ENCODE peak calls at places on chromosome 4, in six cellular contexts. One of them, this sample, is unnamed.

GRCh38 chr4:55745014-55745413 is 74.6 kb upstream of the EXOC1L start:
- DNase-seq in HCEC 1CT: no peak
- DNase-seq in NCI-H82: no peak
- DNase-seq in activated CD4-positive, alpha-beta T cell treated with anti-CD3 and anti-CD28 coated beads, Interleukin-2, amount 50 U/mL, for 1 hour: no peak
- DNase-seq in SK-MEL-5: no peak
- DNase-seq in OCI-M1: no peak
- DNase-seq in this sample: no peak

GRCh38 chr4:98626350-98626749 is 32.1 kb downstream of the TSPAN5 start:
- DNase-seq in HCEC 1CT: peak
- DNase-seq in NCI-H82: peak
- DNase-seq in activated CD4-positive, alpha-beta T cell treated with anti-CD3 and anti-CD28 coated beads, Interleukin-2, amount 50 U/mL, for 1 hour: no peak
- DNase-seq in SK-MEL-5: no peak
- DNase-seq in OCI-M1: no peak
- DNase-seq in this sample: no peak

GRCh38 chr4:112523764-112524505 is 8.0 kb upstream of the NEUROG2 start:
- DNase-seq in HCEC 1CT: no peak
- DNase-seq in NCI-H82: peak
- DNase-seq in activated CD4-positive, alpha-beta T cell treated with anti-CD3 and anti-CD28 coated beads, Interleukin-2, amount 50 U/mL, for 1 hour: peak
- DNase-seq in SK-MEL-5: peak
- DNase-seq in OCI-M1: peak
- DNase-seq in this sample: peak

GRCh38 chr4:69689530-69690111 is 36.6 kb upstream of the UGT2A1 start:
- DNase-seq in HCEC 1CT: no peak
- DNase-seq in NCI-H82: peak
- DNase-seq in activated CD4-positive, alpha-beta T cell treated with anti-CD3 and anti-CD28 coated beads, Interleukin-2, amount 50 U/mL, for 1 hour: no peak
- DNase-seq in SK-MEL-5: peak
- DNase-seq in OCI-M1: peak
- DNase-seq in this sample: peak

GRCh38 chr4:184648220-184649025 is 824 bp downstream of the CASP3 start:
- DNase-seq in HCEC 1CT: peak
- DNase-seq in NCI-H82: peak
- DNase-seq in activated CD4-positive, alpha-beta T cell treated with anti-CD3 and anti-CD28 coated beads, Interleukin-2, amount 50 U/mL, for 1 hour: peak
- DNase-seq in SK-MEL-5: peak
- DNase-seq in OCI-M1: peak
- DNase-seq in this sample: peak

GRCh38 chr4:845233-845835 is 19.4 kb upstream of the CPLX1 start:
- DNase-seq in HCEC 1CT: peak
- DNase-seq in NCI-H82: peak
- DNase-seq in activated CD4-positive, alpha-beta T cell treated with anti-CD3 and anti-CD28 coated beads, Interleukin-2, amount 50 U/mL, for 1 hour: no peak
- DNase-seq in SK-MEL-5: no peak
- DNase-seq in OCI-M1: no peak
- DNase-seq in this sample: no peak

GRCh38 chr4:128332086-128332485 is 44.5 kb upstream of the PGRMC2 start:
- DNase-seq in HCEC 1CT: no peak
- DNase-seq in NCI-H82: no peak
- DNase-seq in activated CD4-positive, alpha-beta T cell treated with anti-CD3 and anti-CD28 coated beads, Interleukin-2, amount 50 U/mL, for 1 hour: no peak
- DNase-seq in SK-MEL-5: no peak
- DNase-seq in OCI-M1: no peak
- DNase-seq in this sample: no peak

GRCh38 chr4:5782829-5783476 is 72.0 kb downstream of the EVC start:
- DNase-seq in HCEC 1CT: no peak
- DNase-seq in NCI-H82: no peak
- DNase-seq in activated CD4-positive, alpha-beta T cell treated with anti-CD3 and anti-CD28 coated beads, Interleukin-2, amount 50 U/mL, for 1 hour: no peak
- DNase-seq in SK-MEL-5: no peak
- DNase-seq in OCI-M1: no peak
- DNase-seq in this sample: no peak

GRCh38 chr4:8280158-8280875 is 10.8 kb downstream of the HTRA3 start:
- DNase-seq in HCEC 1CT: no peak
- DNase-seq in NCI-H82: no peak
- DNase-seq in activated CD4-positive, alpha-beta T cell treated with anti-CD3 and anti-CD28 coated beads, Interleukin-2, amount 50 U/mL, for 1 hour: no peak
- DNase-seq in SK-MEL-5: no peak
- DNase-seq in OCI-M1: no peak
- DNase-seq in this sample: no peak